ENCODE peak calls at places on chromosomes 13 and 19, in seven cellular contexts. W is heart right ventricle, T is left ventricle myocardium inferior, Z is foreskin fibroblast, F is omental fat pad, I is HL-60, H is LNCaP clone FGC. D is an unnamed sample.
A peak's percentile ranks its signal among the peaks of the same experiment; 100 is the strongest.

GRCh38 chr19:37936166-37936565 is 29.2 kb downstream of the SIPA1L3 start:
- DNase-seq in W (no peak), H (peak; percentile 85), T (no peak), I (no peak), Z (no peak), F (no peak), D (no peak)

GRCh38 chr19:6464070-6464873 is at the start of gene CRB3:
- DNase-seq in W (no peak), H (peak; percentile 71), Z (no peak), I (no peak), T (no peak), F (no peak), D (no peak)

GRCh38 chr13:80436571-80437169 is 95.7 kb upstream of the SPRY2 start:
- DNase-seq in H (no peak), W (peak; percentile 39), I (no peak), F (no peak), Z (peak; percentile 77), T (no peak), D (no peak)

GRCh38 chr19:52660981-52661380 is 22.8 kb upstream of the ZNF83 start:
- DNase-seq in Z (no peak), H (no peak), T (no peak), W (no peak), F (no peak), I (no peak), D (no peak)

GRCh38 chr13:93146584-93147292 is 79.9 kb upstream of the GPC6 start:
- DNase-seq in H (no peak), T (no peak), Z (peak; percentile 27), F (no peak), W (no peak), I (peak; percentile 38), D (no peak)

GRCh38 chr13:99363391-99363790 is 56.2 kb upstream of the GPR183 start:
- DNase-seq in Z (no peak), I (no peak), H (no peak), T (no peak), W (no peak), F (no peak), D (no peak)

GRCh38 chr13:22801402-22802003 is 379.3 kb upstream of the SGCG start:
- DNase-seq in Z (no peak), I (no peak), T (no peak), W (no peak), F (no peak), H (no peak), D (no peak)

GRCh38 chr19:1844536-1845515 is 3.5 kb downstream of the REXO1 start:
- DNase-seq in T (no peak), Z (no peak), F (no peak), H (no peak), I (no peak), W (no peak), D (no peak)

GRCh38 chr13:21297914-21298831 is 121.7 kb downstream of the MRPL57 start:
- DNase-seq in H (peak; percentile 64), I (peak; percentile 85), T (peak; percentile 79), W (peak; percentile 83), Z (peak; percentile 89), F (peak; percentile 40), D (peak; percentile 74)

GRCh38 chr13:42284068-42284467 is 12.1 kb downstream of the AKAP11 start:
- DNase-seq in F (no peak), I (no peak), W (no peak), Z (no peak), H (peak; percentile 60), T (no peak), D (no peak)

GRCh38 chr19:58480831-58481230 is 4.7 kb downstream of the ZNF446 start:
- DNase-seq in F (no peak), Z (no peak), T (no peak), H (no peak), W (no peak), I (no peak), D (no peak)

GRCh38 chr13:66952507-66952906 is 277.6 kb downstream of the PCDH9 start:
- DNase-seq in T (no peak), Z (no peak), H (no peak), I (no peak), W (no peak), F (no peak), D (no peak)

GRCh38 chr13:92260363-92260762 is 861.9 kb downstream of the GPC5 start:
- DNase-seq in Z (no peak), I (no peak), T (no peak), W (no peak), F (no peak), H (no peak), D (no peak)

GRCh38 chr13:19586904-19587634 is 25.7 kb upstream of the TPTE2 start:
- DNase-seq in I (peak; percentile 87), T (no peak), Z (peak; percentile 24), F (no peak), H (no peak), W (no peak), D (peak; percentile 76)

GRCh38 chr19:42153606-42154405 is 21.6 kb upstream of the POU2F2 start:
- DNase-seq in H (no peak), W (no peak), T (no peak), F (no peak), Z (no peak), I (no peak), D (no peak)

GRCh38 chr19:51552996-51553725 is 17.9 kb upstream of the ZNF175 start:
- DNase-seq in T (peak; percentile 72), I (peak; percentile 43), F (peak; percentile 58), H (peak; percentile 33), Z (peak; percentile 29), W (peak; percentile 74), D (peak; percentile 34)

GRCh38 chr13:65057986-65058385 is 2172.2 kb downstream of the PCDH9 start:
- DNase-seq in F (no peak), Z (no peak), T (no peak), W (no peak), I (no peak), H (no peak), D (no peak)

GRCh38 chr13:44764334-44764733 is 188.2 kb upstream of the TSC22D1 start:
- DNase-seq in W (no peak), F (no peak), T (no peak), Z (no peak), I (no peak), H (no peak), D (no peak)

GRCh38 chr19:12749938-12750521 is 1.6 kb upstream of the BEST2 start:
- DNase-seq in T (no peak), Z (no peak), I (no peak), W (no peak), H (no peak), F (no peak), D (peak; percentile 6)

GRCh38 chr13:101795460-101795859 is 343.0 kb downstream of the ITGBL1 start:
- DNase-seq in Z (no peak), F (no peak), H (no peak), I (no peak), T (no peak), W (no peak), D (no peak)

GRCh38 chr19:54684537-54684936 is 21.8 kb downstream of the LILRB4 start:
- DNase-seq in T (no peak), H (peak; percentile 43), F (no peak), I (peak; percentile 51), Z (no peak), W (peak; percentile 24), D (peak; percentile 13)

DNA sequence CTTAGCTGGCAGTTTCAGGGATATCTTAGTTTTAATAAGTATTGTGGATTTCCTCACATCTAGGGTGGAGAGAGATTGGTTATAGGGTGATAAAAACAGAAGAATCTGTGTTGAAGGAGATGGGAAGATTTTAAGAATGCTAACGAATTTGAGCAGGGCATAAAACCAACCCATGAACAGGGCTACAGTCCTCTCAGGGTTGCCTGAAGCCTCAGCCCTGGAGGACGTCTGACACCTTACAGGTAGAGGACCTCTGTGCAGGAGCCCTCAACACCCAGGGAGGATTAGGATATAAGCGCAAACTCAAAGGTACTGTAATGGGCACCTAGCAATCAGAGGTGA is 461 bp upstream of the WASF3 start:
- DNase-seq in T (no peak), I (no peak), Z (no peak), F (no peak), W (no peak), H (no peak), D (no peak)
- TF ChIP-seq CTCF in T (no peak), I (no peak), Z (no peak), F (no peak), W (no peak), H (no peak), D (no peak)

GRCh38 chr13:77289844-77290243 is 37.0 kb downstream of the MYCBP2 start:
- DNase-seq in I (no peak), Z (no peak), T (no peak), H (no peak), F (no peak), W (no peak), D (no peak)
- TF ChIP-seq CTCF in I (no peak), Z (no peak), T (no peak), H (no peak), F (no peak), W (no peak), D (no peak)

GRCh38 chr19:30086220-30086619 is 144.2 kb downstream of the URI1 start:
- DNase-seq in H (no peak), T (no peak), F (no peak), I (no peak), Z (no peak), W (no peak), D (no peak)

GRCh38 chr19:30084390-30084819 is 142.4 kb downstream of the URI1 start:
- DNase-seq in H (no peak), T (no peak), I (no peak), W (no peak), Z (no peak), F (no peak), D (no peak)

GRCh38 chr19:30086916-30087315 is 144.9 kb downstream of the URI1 start:
- DNase-seq in I (no peak), W (no peak), T (no peak), F (no peak), Z (no peak), H (no peak), D (no peak)

GRCh38 chr19:30083701-30084156 is 141.7 kb downstream of the URI1 start:
- DNase-seq in T (no peak), Z (no peak), I (no peak), H (no peak), W (no peak), F (no peak), D (no peak)

DNA sequence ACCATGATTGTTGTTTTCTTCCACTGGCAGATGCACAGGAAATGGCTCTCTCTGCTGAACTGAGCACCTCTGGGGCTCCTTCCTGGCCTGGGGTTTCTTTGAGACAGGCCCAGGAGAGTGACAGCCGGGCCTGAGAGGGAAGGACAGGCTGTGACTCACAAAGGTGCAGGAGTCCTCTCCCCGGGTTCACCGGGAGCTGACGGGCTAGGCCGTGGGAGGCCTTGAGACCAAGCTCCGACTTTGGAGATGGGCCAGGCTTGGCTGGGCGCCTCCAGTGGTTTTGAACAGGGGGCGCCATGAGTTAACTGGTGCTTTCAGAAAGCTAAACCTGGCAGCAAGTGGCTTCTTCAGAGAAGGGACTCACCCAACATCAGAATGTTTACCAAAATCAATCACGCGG is 143.4 kb downstream of the URI1 start:
- DNase-seq in W (no peak), I (no peak), Z (no peak), T (no peak), F (no peak), H (no peak), D (no peak)
- TF ChIP-seq CTCF in W (no peak), I (no peak), Z (no peak), T (no peak), F (no peak), H (no peak), D (no peak)

DNA sequence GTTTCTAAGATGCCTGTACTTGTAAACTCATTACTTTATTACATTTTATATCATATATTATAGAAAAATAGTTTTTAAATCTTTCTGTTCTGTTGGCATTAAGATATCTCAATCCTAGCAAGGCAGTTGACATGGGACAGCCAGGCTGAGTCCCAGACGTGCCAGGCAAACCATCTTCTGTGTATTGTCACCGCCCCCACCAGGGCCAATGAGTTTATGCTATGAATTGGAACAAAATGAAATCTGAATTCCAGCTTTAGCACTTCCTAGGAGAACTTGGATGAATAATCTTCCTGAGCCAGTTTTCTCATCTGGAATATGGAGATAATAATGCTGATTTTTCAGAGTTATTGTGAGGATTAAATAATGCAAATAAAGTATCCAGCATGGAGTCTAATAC is 79.9 kb upstream of the GSX1 start:
- DNase-seq in T (no peak), F (no peak), I (no peak), W (peak; percentile 12), Z (no peak), H (no peak), D (no peak)
- TF ChIP-seq CTCF in T (peak; percentile 55), F (no peak), I (no peak), W (peak; percentile 43), Z (peak; percentile 24), H (peak; percentile 29), D (no peak)